ENCODE peak calls at places on chromosomes 4 and X, in five cellular contexts. One of them, this sample, is unnamed.

GRCh38 chr4:166252487-166253402 is 379.7 kb downstream of the TLL1 start:
- DNase-seq in transverse colon: no peak
- DNase-seq in fibroblast of mammary gland: peak; percentile 24
- DNase-seq in activated T-helper 1 cell treated with anti-CD3 and anti-CD28 coated beads, Interleukin-12 subunit alpha, Interleukin-12 subunit beta, Interleukin-2, Interleukin-4 antibody, amounts not matched to agents 30 ng/mL and 10 ng/mL and 1 ng/mL, durations not matched to agents 14 hours and 24 hours and 36 hours: no peak
- DNase-seq in HFFc6: peak; percentile 18
- DNase-seq in this sample: peak; percentile 12

GRCh38 chr4:179372746-179373145 is 1930.5 kb upstream of the AGA start:
- DNase-seq in fibroblast of mammary gland: no peak
- DNase-seq in activated T-helper 1 cell treated with anti-CD3 and anti-CD28 coated beads, Interleukin-12 subunit alpha, Interleukin-12 subunit beta, Interleukin-2, Interleukin-4 antibody, amounts not matched to agents 30 ng/mL and 10 ng/mL and 1 ng/mL, durations not matched to agents 14 hours and 24 hours and 36 hours: no peak
- DNase-seq in HFFc6: no peak
- DNase-seq in transverse colon: no peak
- DNase-seq in this sample: no peak

GRCh38 chrX:127259742-127260141 is 440.2 kb downstream of the PRR32 start:
- DNase-seq in HFFc6: no peak
- DNase-seq in fibroblast of mammary gland: no peak
- DNase-seq in transverse colon: no peak
- DNase-seq in activated T-helper 1 cell treated with anti-CD3 and anti-CD28 coated beads, Interleukin-12 subunit alpha, Interleukin-12 subunit beta, Interleukin-2, Interleukin-4 antibody, amounts not matched to agents 30 ng/mL and 10 ng/mL and 1 ng/mL, durations not matched to agents 14 hours and 24 hours and 36 hours: no peak
- DNase-seq in this sample: no peak

GRCh38 chrX:45140812-45141211 is 59.9 kb downstream of the DIPK2B start:
- DNase-seq in fibroblast of mammary gland: no peak
- DNase-seq in HFFc6: no peak
- DNase-seq in transverse colon: no peak
- DNase-seq in activated T-helper 1 cell treated with anti-CD3 and anti-CD28 coated beads, Interleukin-12 subunit alpha, Interleukin-12 subunit beta, Interleukin-2, Interleukin-4 antibody, amounts not matched to agents 30 ng/mL and 10 ng/mL and 1 ng/mL, durations not matched to agents 14 hours and 24 hours and 36 hours: no peak
- DNase-seq in this sample: no peak

GRCh38 chrX:10902001-10902400 is 209.1 kb upstream of the HCCS start:
- DNase-seq in transverse colon: no peak
- DNase-seq in fibroblast of mammary gland: peak; percentile 69
- DNase-seq in activated T-helper 1 cell treated with anti-CD3 and anti-CD28 coated beads, Interleukin-12 subunit alpha, Interleukin-12 subunit beta, Interleukin-2, Interleukin-4 antibody, amounts not matched to agents 30 ng/mL and 10 ng/mL and 1 ng/mL, durations not matched to agents 14 hours and 24 hours and 36 hours: no peak
- DNase-seq in HFFc6: peak; percentile 29
- DNase-seq in this sample: no peak

GRCh38 chrX:53456254-53456653 is 22.1 kb upstream of the HSD17B10 start:
- DNase-seq in fibroblast of mammary gland: peak; percentile 72
- DNase-seq in HFFc6: peak; percentile 73
- DNase-seq in transverse colon: no peak
- DNase-seq in activated T-helper 1 cell treated with anti-CD3 and anti-CD28 coated beads, Interleukin-12 subunit alpha, Interleukin-12 subunit beta, Interleukin-2, Interleukin-4 antibody, amounts not matched to agents 30 ng/mL and 10 ng/mL and 1 ng/mL, durations not matched to agents 14 hours and 24 hours and 36 hours: no peak
- DNase-seq in this sample: no peak

GRCh38 chr4:42339935-42340406 is 57.3 kb upstream of the SHISA3 start:
- DNase-seq in activated T-helper 1 cell treated with anti-CD3 and anti-CD28 coated beads, Interleukin-12 subunit alpha, Interleukin-12 subunit beta, Interleukin-2, Interleukin-4 antibody, amounts not matched to agents 30 ng/mL and 10 ng/mL and 1 ng/mL, durations not matched to agents 14 hours and 24 hours and 36 hours: no peak
- DNase-seq in HFFc6: no peak
- DNase-seq in transverse colon: no peak
- DNase-seq in fibroblast of mammary gland: peak; percentile 49
- DNase-seq in this sample: no peak

GRCh38 chr4:84503495-84504437 is 4.7 kb upstream of the NKX6-1 start:
- DNase-seq in fibroblast of mammary gland: peak; percentile 76
- DNase-seq in activated T-helper 1 cell treated with anti-CD3 and anti-CD28 coated beads, Interleukin-12 subunit alpha, Interleukin-12 subunit beta, Interleukin-2, Interleukin-4 antibody, amounts not matched to agents 30 ng/mL and 10 ng/mL and 1 ng/mL, durations not matched to agents 14 hours and 24 hours and 36 hours: no peak
- DNase-seq in transverse colon: no peak
- DNase-seq in HFFc6: peak; percentile 65
- DNase-seq in this sample: peak; percentile 70

GRCh38 chrX:153953342-153953830 is 8.9 kb upstream of the RENBP start:
- DNase-seq in activated T-helper 1 cell treated with anti-CD3 and anti-CD28 coated beads, Interleukin-12 subunit alpha, Interleukin-12 subunit beta, Interleukin-2, Interleukin-4 antibody, amounts not matched to agents 30 ng/mL and 10 ng/mL and 1 ng/mL, durations not matched to agents 14 hours and 24 hours and 36 hours: peak; percentile 60
- DNase-seq in transverse colon: peak; percentile 81
- DNase-seq in fibroblast of mammary gland: peak; percentile 60
- DNase-seq in HFFc6: peak; percentile 17
- DNase-seq in this sample: peak; percentile 88

GRCh38 chrX:102712967-102713677 is 874 bp downstream of the GPRASP2 start:
- DNase-seq in fibroblast of mammary gland: peak; percentile 52
- DNase-seq in HFFc6: peak; percentile 5
- DNase-seq in transverse colon: peak; percentile 55
- DNase-seq in activated T-helper 1 cell treated with anti-CD3 and anti-CD28 coated beads, Interleukin-12 subunit alpha, Interleukin-12 subunit beta, Interleukin-2, Interleukin-4 antibody, amounts not matched to agents 30 ng/mL and 10 ng/mL and 1 ng/mL, durations not matched to agents 14 hours and 24 hours and 36 hours: no peak
- DNase-seq in this sample: peak; percentile 54

GRCh38 chrX:148504412-148504950 is 4.1 kb downstream of the AFF2 start:
- DNase-seq in fibroblast of mammary gland: no peak
- DNase-seq in activated T-helper 1 cell treated with anti-CD3 and anti-CD28 coated beads, Interleukin-12 subunit alpha, Interleukin-12 subunit beta, Interleukin-2, Interleukin-4 antibody, amounts not matched to agents 30 ng/mL and 10 ng/mL and 1 ng/mL, durations not matched to agents 14 hours and 24 hours and 36 hours: no peak
- DNase-seq in transverse colon: no peak
- DNase-seq in HFFc6: no peak
- DNase-seq in this sample: no peak

GRCh38 chr4:185872747-185873380 is 60.9 kb upstream of the SORBS2 start:
- DNase-seq in transverse colon: no peak
- DNase-seq in activated T-helper 1 cell treated with anti-CD3 and anti-CD28 coated beads, Interleukin-12 subunit alpha, Interleukin-12 subunit beta, Interleukin-2, Interleukin-4 antibody, amounts not matched to agents 30 ng/mL and 10 ng/mL and 1 ng/mL, durations not matched to agents 14 hours and 24 hours and 36 hours: no peak
- DNase-seq in HFFc6: no peak
- DNase-seq in fibroblast of mammary gland: peak; percentile 31
- DNase-seq in this sample: no peak

GRCh38 chrX:33001107-33001506 is 210.2 kb downstream of the DMD start:
- DNase-seq in HFFc6: no peak
- DNase-seq in fibroblast of mammary gland: no peak
- DNase-seq in activated T-helper 1 cell treated with anti-CD3 and anti-CD28 coated beads, Interleukin-12 subunit alpha, Interleukin-12 subunit beta, Interleukin-2, Interleukin-4 antibody, amounts not matched to agents 30 ng/mL and 10 ng/mL and 1 ng/mL, durations not matched to agents 14 hours and 24 hours and 36 hours: no peak
- DNase-seq in transverse colon: no peak
- DNase-seq in this sample: no peak

GRCh38 chr4:122662701-122663100 is 41.8 kb upstream of the IL21 start:
- DNase-seq in HFFc6: no peak
- DNase-seq in transverse colon: no peak
- DNase-seq in activated T-helper 1 cell treated with anti-CD3 and anti-CD28 coated beads, Interleukin-12 subunit alpha, Interleukin-12 subunit beta, Interleukin-2, Interleukin-4 antibody, amounts not matched to agents 30 ng/mL and 10 ng/mL and 1 ng/mL, durations not matched to agents 14 hours and 24 hours and 36 hours: no peak
- DNase-seq in fibroblast of mammary gland: no peak
- DNase-seq in this sample: no peak

GRCh38 chr4:4461850-4462249 is 74.9 kb downstream of the NSG1 start:
- DNase-seq in fibroblast of mammary gland: no peak
- DNase-seq in HFFc6: no peak
- DNase-seq in transverse colon: peak; percentile 19
- DNase-seq in activated T-helper 1 cell treated with anti-CD3 and anti-CD28 coated beads, Interleukin-12 subunit alpha, Interleukin-12 subunit beta, Interleukin-2, Interleukin-4 antibody, amounts not matched to agents 30 ng/mL and 10 ng/mL and 1 ng/mL, durations not matched to agents 14 hours and 24 hours and 36 hours: no peak
- DNase-seq in this sample: no peak

GRCh38 chr4:82044141-82044993 is 329.4 kb downstream of the HNRNPD start:
- DNase-seq in HFFc6: no peak
- DNase-seq in fibroblast of mammary gland: peak; percentile 24
- DNase-seq in activated T-helper 1 cell treated with anti-CD3 and anti-CD28 coated beads, Interleukin-12 subunit alpha, Interleukin-12 subunit beta, Interleukin-2, Interleukin-4 antibody, amounts not matched to agents 30 ng/mL and 10 ng/mL and 1 ng/mL, durations not matched to agents 14 hours and 24 hours and 36 hours: no peak
- DNase-seq in transverse colon: peak; percentile 38
- DNase-seq in this sample: peak; percentile 67

GRCh38 chrX:101787934-101788333 is 128.3 kb upstream of the ARMCX2 start:
- DNase-seq in HFFc6: no peak
- DNase-seq in fibroblast of mammary gland: no peak
- DNase-seq in transverse colon: no peak
- DNase-seq in activated T-helper 1 cell treated with anti-CD3 and anti-CD28 coated beads, Interleukin-12 subunit alpha, Interleukin-12 subunit beta, Interleukin-2, Interleukin-4 antibody, amounts not matched to agents 30 ng/mL and 10 ng/mL and 1 ng/mL, durations not matched to agents 14 hours and 24 hours and 36 hours: no peak
- DNase-seq in this sample: no peak

GRCh38 chr4:112145820-112146813 is 863 bp downstream of the FAM241A start:
- DNase-seq in activated T-helper 1 cell treated with anti-CD3 and anti-CD28 coated beads, Interleukin-12 subunit alpha, Interleukin-12 subunit beta, Interleukin-2, Interleukin-4 antibody, amounts not matched to agents 30 ng/mL and 10 ng/mL and 1 ng/mL, durations not matched to agents 14 hours and 24 hours and 36 hours: peak; percentile 50
- DNase-seq in transverse colon: peak; percentile 55
- DNase-seq in HFFc6: peak; percentile 16
- DNase-seq in fibroblast of mammary gland: peak; percentile 41
- DNase-seq in this sample: peak; percentile 51

GRCh38 chrX:20427173-20427770 is 160.6 kb upstream of the RPS6KA3 start:
- DNase-seq in transverse colon: no peak
- DNase-seq in activated T-helper 1 cell treated with anti-CD3 and anti-CD28 coated beads, Interleukin-12 subunit alpha, Interleukin-12 subunit beta, Interleukin-2, Interleukin-4 antibody, amounts not matched to agents 30 ng/mL and 10 ng/mL and 1 ng/mL, durations not matched to agents 14 hours and 24 hours and 36 hours: no peak
- DNase-seq in HFFc6: no peak
- DNase-seq in fibroblast of mammary gland: no peak
- DNase-seq in this sample: no peak

GRCh38 chr4:41797260-41797659 is 48.7 kb upstream of the PHOX2B start:
- DNase-seq in activated T-helper 1 cell treated with anti-CD3 and anti-CD28 coated beads, Interleukin-12 subunit alpha, Interleukin-12 subunit beta, Interleukin-2, Interleukin-4 antibody, amounts not matched to agents 30 ng/mL and 10 ng/mL and 1 ng/mL, durations not matched to agents 14 hours and 24 hours and 36 hours: no peak
- DNase-seq in HFFc6: no peak
- DNase-seq in fibroblast of mammary gland: no peak
- DNase-seq in transverse colon: no peak
- DNase-seq in this sample: no peak

GRCh38 chrX:53287493-53288138 is 6.2 kb upstream of the IQSEC2 start:
- DNase-seq in HFFc6: peak; percentile 58
- DNase-seq in fibroblast of mammary gland: peak; percentile 77
- DNase-seq in transverse colon: peak; percentile 70
- DNase-seq in activated T-helper 1 cell treated with anti-CD3 and anti-CD28 coated beads, Interleukin-12 subunit alpha, Interleukin-12 subunit beta, Interleukin-2, Interleukin-4 antibody, amounts not matched to agents 30 ng/mL and 10 ng/mL and 1 ng/mL, durations not matched to agents 14 hours and 24 hours and 36 hours: no peak
- DNase-seq in this sample: no peak

GRCh38 chrX:146278381-146278780 is 460.8 kb downstream of the SLITRK2 start:
- DNase-seq in HFFc6: no peak
- DNase-seq in transverse colon: no peak
- DNase-seq in fibroblast of mammary gland: no peak
- DNase-seq in activated T-helper 1 cell treated with anti-CD3 and anti-CD28 coated beads, Interleukin-12 subunit alpha, Interleukin-12 subunit beta, Interleukin-2, Interleukin-4 antibody, amounts not matched to agents 30 ng/mL and 10 ng/mL and 1 ng/mL, durations not matched to agents 14 hours and 24 hours and 36 hours: no peak
- DNase-seq in this sample: no peak

GRCh38 chr4:103802766-103803165 is 83.0 kb upstream of the TACR3 start:
- DNase-seq in HFFc6: no peak
- DNase-seq in activated T-helper 1 cell treated with anti-CD3 and anti-CD28 coated beads, Interleukin-12 subunit alpha, Interleukin-12 subunit beta, Interleukin-2, Interleukin-4 antibody, amounts not matched to agents 30 ng/mL and 10 ng/mL and 1 ng/mL, durations not matched to agents 14 hours and 24 hours and 36 hours: no peak
- DNase-seq in transverse colon: no peak
- DNase-seq in fibroblast of mammary gland: no peak
- DNase-seq in this sample: no peak

GRCh38 chr4:185488650-185489049 is 17.1 kb upstream of the CCDC110 start:
- DNase-seq in transverse colon: no peak
- DNase-seq in HFFc6: no peak
- DNase-seq in fibroblast of mammary gland: no peak
- DNase-seq in activated T-helper 1 cell treated with anti-CD3 and anti-CD28 coated beads, Interleukin-12 subunit alpha, Interleukin-12 subunit beta, Interleukin-2, Interleukin-4 antibody, amounts not matched to agents 30 ng/mL and 10 ng/mL and 1 ng/mL, durations not matched to agents 14 hours and 24 hours and 36 hours: no peak
- DNase-seq in this sample: no peak

GRCh38 chrX:41561045-41561444 is 113.9 kb downstream of the NYX start:
- DNase-seq in activated T-helper 1 cell treated with anti-CD3 and anti-CD28 coated beads, Interleukin-12 subunit alpha, Interleukin-12 subunit beta, Interleukin-2, Interleukin-4 antibody, amounts not matched to agents 30 ng/mL and 10 ng/mL and 1 ng/mL, durations not matched to agents 14 hours and 24 hours and 36 hours: peak; percentile 25
- DNase-seq in transverse colon: no peak
- DNase-seq in fibroblast of mammary gland: peak; percentile 94
- DNase-seq in HFFc6: peak; percentile 62
- DNase-seq in this sample: no peak

GRCh38 chr4:94354474-94354896 is 11.8 kb upstream of the HPGDS start:
- DNase-seq in fibroblast of mammary gland: no peak
- DNase-seq in transverse colon: no peak
- DNase-seq in HFFc6: no peak
- DNase-seq in activated T-helper 1 cell treated with anti-CD3 and anti-CD28 coated beads, Interleukin-12 subunit alpha, Interleukin-12 subunit beta, Interleukin-2, Interleukin-4 antibody, amounts not matched to agents 30 ng/mL and 10 ng/mL and 1 ng/mL, durations not matched to agents 14 hours and 24 hours and 36 hours: no peak
- DNase-seq in this sample: no peak

GRCh38 chr4:108559067-108559793 is 61.1 kb upstream of the RPL34 start:
- DNase-seq in fibroblast of mammary gland: no peak
- DNase-seq in transverse colon: no peak
- DNase-seq in HFFc6: no peak
- DNase-seq in activated T-helper 1 cell treated with anti-CD3 and anti-CD28 coated beads, Interleukin-12 subunit alpha, Interleukin-12 subunit beta, Interleukin-2, Interleukin-4 antibody, amounts not matched to agents 30 ng/mL and 10 ng/mL and 1 ng/mL, durations not matched to agents 14 hours and 24 hours and 36 hours: no peak
- DNase-seq in this sample: no peak

GRCh38 chr4:5926601-5927000 is 33.7 kb upstream of the CRMP1 start:
- DNase-seq in activated T-helper 1 cell treated with anti-CD3 and anti-CD28 coated beads, Interleukin-12 subunit alpha, Interleukin-12 subunit beta, Interleukin-2, Interleukin-4 antibody, amounts not matched to agents 30 ng/mL and 10 ng/mL and 1 ng/mL, durations not matched to agents 14 hours and 24 hours and 36 hours: no peak
- DNase-seq in transverse colon: no peak
- DNase-seq in fibroblast of mammary gland: no peak
- DNase-seq in HFFc6: no peak
- DNase-seq in this sample: no peak

GRCh38 chrX:112048707-112049106 is 33.9 kb downstream of the TRPC5 start:
- DNase-seq in activated T-helper 1 cell treated with anti-CD3 and anti-CD28 coated beads, Interleukin-12 subunit alpha, Interleukin-12 subunit beta, Interleukin-2, Interleukin-4 antibody, amounts not matched to agents 30 ng/mL and 10 ng/mL and 1 ng/mL, durations not matched to agents 14 hours and 24 hours and 36 hours: no peak
- DNase-seq in transverse colon: no peak
- DNase-seq in fibroblast of mammary gland: no peak
- DNase-seq in HFFc6: no peak
- DNase-seq in this sample: no peak

GRCh38 chr4:158461336-158461735 is 60.3 kb upstream of the RXFP1 start:
- DNase-seq in HFFc6: no peak
- DNase-seq in transverse colon: no peak
- DNase-seq in activated T-helper 1 cell treated with anti-CD3 and anti-CD28 coated beads, Interleukin-12 subunit alpha, Interleukin-12 subunit beta, Interleukin-2, Interleukin-4 antibody, amounts not matched to agents 30 ng/mL and 10 ng/mL and 1 ng/mL, durations not matched to agents 14 hours and 24 hours and 36 hours: no peak
- DNase-seq in fibroblast of mammary gland: peak; percentile 70
- DNase-seq in this sample: no peak

GRCh38 chrX:46665232-46666162 is 91.9 kb downstream of the CHST7 start:
- DNase-seq in transverse colon: no peak
- DNase-seq in HFFc6: no peak
- DNase-seq in fibroblast of mammary gland: peak; percentile 50
- DNase-seq in activated T-helper 1 cell treated with anti-CD3 and anti-CD28 coated beads, Interleukin-12 subunit alpha, Interleukin-12 subunit beta, Interleukin-2, Interleukin-4 antibody, amounts not matched to agents 30 ng/mL and 10 ng/mL and 1 ng/mL, durations not matched to agents 14 hours and 24 hours and 36 hours: no peak
- DNase-seq in this sample: no peak

GRCh38 chr4:93317571-93317970 is 511.0 kb upstream of the ATOH1 start:
- DNase-seq in transverse colon: no peak
- DNase-seq in HFFc6: no peak
- DNase-seq in activated T-helper 1 cell treated with anti-CD3 and anti-CD28 coated beads, Interleukin-12 subunit alpha, Interleukin-12 subunit beta, Interleukin-2, Interleukin-4 antibody, amounts not matched to agents 30 ng/mL and 10 ng/mL and 1 ng/mL, durations not matched to agents 14 hours and 24 hours and 36 hours: no peak
- DNase-seq in fibroblast of mammary gland: no peak
- DNase-seq in this sample: no peak

GRCh38 chr4:93759506-93759905 is 69.0 kb upstream of the ATOH1 start:
- DNase-seq in activated T-helper 1 cell treated with anti-CD3 and anti-CD28 coated beads, Interleukin-12 subunit alpha, Interleukin-12 subunit beta, Interleukin-2, Interleukin-4 antibody, amounts not matched to agents 30 ng/mL and 10 ng/mL and 1 ng/mL, durations not matched to agents 14 hours and 24 hours and 36 hours: no peak
- DNase-seq in fibroblast of mammary gland: peak; percentile 37
- DNase-seq in HFFc6: no peak
- DNase-seq in transverse colon: no peak
- DNase-seq in this sample: no peak

GRCh38 chr4:38788327-38788726 is 5.5 kb upstream of the TLR10 start:
- DNase-seq in HFFc6: no peak
- DNase-seq in fibroblast of mammary gland: peak; percentile 28
- DNase-seq in transverse colon: no peak
- DNase-seq in activated T-helper 1 cell treated with anti-CD3 and anti-CD28 coated beads, Interleukin-12 subunit alpha, Interleukin-12 subunit beta, Interleukin-2, Interleukin-4 antibody, amounts not matched to agents 30 ng/mL and 10 ng/mL and 1 ng/mL, durations not matched to agents 14 hours and 24 hours and 36 hours: no peak
- DNase-seq in this sample: no peak

GRCh38 chrX:40784516-40785151 is 49.3 kb upstream of the MED14 start:
- DNase-seq in fibroblast of mammary gland: no peak
- DNase-seq in transverse colon: no peak
- DNase-seq in HFFc6: no peak
- DNase-seq in activated T-helper 1 cell treated with anti-CD3 and anti-CD28 coated beads, Interleukin-12 subunit alpha, Interleukin-12 subunit beta, Interleukin-2, Interleukin-4 antibody, amounts not matched to agents 30 ng/mL and 10 ng/mL and 1 ng/mL, durations not matched to agents 14 hours and 24 hours and 36 hours: no peak
- DNase-seq in this sample: no peak